ENCODE peak calls at places on chromosomes 4 and X, in seven cellular contexts. D, C, G, J, N, U and O are unnamed samples.

GRCh38 chrX:20393944-20394343 is 127.2 kb upstream of the RPS6KA3 start:
- DNase-seq in U (no peak), G (no peak), C (no peak), D (no peak), J (no peak), N (no peak), O (peak; percentile 40)

GRCh38 chr4:100983426-100983825 is 363.9 kb downstream of the PPP3CA start:
- DNase-seq in C (no peak), D (no peak), J (peak; percentile 40), G (no peak), N (no peak), U (no peak), O (no peak)

GRCh38 chrX:2696698-2697215 is 5.7 kb downstream of the CD99 start:
- DNase-seq in U (no peak), N (no peak), J (peak; percentile 91), C (peak; percentile 67), D (no peak), G (no peak), O (peak; percentile 93)

GRCh38 chrX:49041683-49042529 is 1.3 kb downstream of the TFE3 start:
- DNase-seq in D (no peak), C (no peak), U (no peak), N (no peak), J (peak; percentile 69), G (no peak), O (peak; percentile 52)

GRCh38 chr4:83536649-83537352 is 893 bp downstream of the GPAT3 start:
- DNase-seq in G (no peak), U (no peak), N (no peak), C (no peak), D (no peak), J (peak; percentile 3), O (no peak)

GRCh38 chr4:739569-739968 is 33.9 kb downstream of the PCGF3 start:
- DNase-seq in U (no peak), G (no peak), J (no peak), N (no peak), D (no peak), C (no peak), O (no peak)

GRCh38 chr4:112318239-112319142 is 21.3 kb downstream of the ALPK1 start:
- DNase-seq in J (no peak), G (no peak), U (no peak), C (no peak), N (no peak), D (no peak), O (no peak)

GRCh38 chr4:113958766-113959540 is 20.5 kb downstream of the ARSJ start:
- DNase-seq in D (no peak), J (peak; percentile 96), U (no peak), C (no peak), G (no peak), N (no peak), O (peak; percentile 91)

GRCh38 chrX:30935985-30936384 is 46.9 kb upstream of the TAB3 start:
- DNase-seq in U (no peak), D (peak; percentile 45), G (peak; percentile 31), C (no peak), J (peak; percentile 11), N (peak; percentile 38), O (peak; percentile 24)

GRCh38 chrX:104789784-104790183 is 223.8 kb downstream of the IL1RAPL2 start:
- DNase-seq in D (no peak), J (no peak), C (no peak), G (no peak), N (no peak), U (no peak), O (no peak)

GRCh38 chr4:151744614-151745013 is 16.2 kb downstream of the GATB start:
- DNase-seq in U (no peak), N (no peak), J (peak; percentile 96), D (peak; percentile 8), G (no peak), C (no peak), O (peak; percentile 89)

GRCh38 chrX:119878740-119879139 is 7.1 kb downstream of the NDUFA1 start:
- DNase-seq in D (no peak), N (no peak), U (no peak), J (no peak), C (no peak), G (no peak), O (no peak)

GRCh38 chrX:119880076-119880475 is 8.4 kb downstream of the NDUFA1 start:
- DNase-seq in D (no peak), N (no peak), U (no peak), G (no peak), C (no peak), J (no peak), O (no peak)

GRCh38 chrX:119885554-119886428 is 9.9 kb upstream of the AKAP14 start:
- DNase-seq in N (no peak), J (no peak), D (no peak), C (no peak), G (no peak), U (peak; percentile 9), O (no peak)

GRCh38 chrX:119880552-119881437 is 9.2 kb downstream of the NDUFA1 start:
- DNase-seq in J (peak; percentile 41), G (peak; percentile 46), D (peak; percentile 32), C (no peak), U (no peak), N (no peak), O (peak; percentile 67)
- TF ChIP-seq CTCF in J (peak; percentile 70), G (peak; percentile 65), D (no peak), C (peak; percentile 51), U (peak; percentile 21), N (no peak), O (peak; percentile 73)

DNA sequence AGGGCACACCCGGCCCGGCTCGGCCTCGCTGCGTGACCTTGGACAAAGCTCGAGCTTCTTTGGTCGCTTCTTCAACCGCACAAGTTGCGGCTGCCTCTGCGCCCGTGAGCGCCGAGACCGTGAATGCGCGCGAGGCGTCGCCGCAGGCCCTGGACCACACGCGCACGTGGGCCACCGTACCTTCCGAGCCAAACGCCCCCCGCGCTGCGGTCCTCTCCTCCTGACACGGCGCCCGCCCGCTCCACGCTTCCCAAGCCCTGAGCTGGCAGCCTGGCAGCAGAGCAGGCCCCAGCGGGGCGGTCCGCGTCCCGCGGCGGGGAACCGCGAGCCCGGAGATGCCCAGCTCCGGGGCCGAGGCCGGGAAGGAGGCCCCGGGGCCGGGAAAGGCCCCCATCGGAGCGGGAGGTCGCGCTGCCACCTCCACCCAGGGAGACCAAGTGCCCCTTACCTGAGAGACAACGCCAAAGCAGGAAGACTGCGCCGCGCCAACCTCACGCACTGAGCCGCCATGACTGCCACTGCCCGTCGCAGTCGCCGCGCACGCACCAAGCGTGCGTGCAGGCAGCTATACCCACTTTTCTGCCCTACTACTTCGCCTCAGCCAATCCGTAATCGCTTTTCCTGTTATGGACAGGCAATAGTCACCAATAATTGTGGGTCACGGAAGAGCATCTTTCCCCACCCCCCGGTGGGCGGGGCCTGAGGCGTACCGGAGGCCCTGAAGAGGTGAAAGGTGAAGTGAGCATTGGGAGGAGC is at the start of gene GRPEL1:
- DNase-seq in N (peak; percentile 100), G (peak; percentile 99), U (peak; percentile 100), J (peak; percentile 98), D (peak; percentile 98), C (peak; percentile 100), O (peak; percentile 99)
- TF ChIP-seq CTCF in N (no peak), G (no peak), U (no peak), J (no peak), D (no peak), C (no peak), O (no peak)

GRCh38 chr4:118280501-118281218 is 72.1 kb downstream of the PRSS12 start:
- DNase-seq in U (no peak), C (peak; percentile 53), J (peak; percentile 78), N (peak; percentile 55), D (peak; percentile 58), G (peak; percentile 54), O (peak; percentile 81)
- TF ChIP-seq CTCF in U (peak; percentile 31), C (peak; percentile 54), J (peak; percentile 62), N (no peak), D (no peak), G (peak; percentile 78), O (peak; percentile 56)

GRCh38 chrX:39728852-39729587 is 368.7 kb downstream of the BCOR start:
- DNase-seq in C (no peak), J (no peak), G (no peak), N (no peak), U (no peak), D (no peak), O (no peak)

GRCh38 chrX:39731735-39732134 is 366.0 kb downstream of the BCOR start:
- DNase-seq in N (no peak), U (no peak), J (no peak), C (no peak), G (no peak), D (no peak), O (no peak)

GRCh38 chrX:39731390-39731680 is 366.4 kb downstream of the BCOR start:
- DNase-seq in N (no peak), D (no peak), U (no peak), G (no peak), J (no peak), C (no peak), O (no peak)

GRCh38 chrX:39729834-39730670 is 367.7 kb downstream of the BCOR start:
- DNase-seq in J (peak; percentile 67), G (peak; percentile 75), U (no peak), D (no peak), N (no peak), C (no peak), O (no peak)

DNA sequence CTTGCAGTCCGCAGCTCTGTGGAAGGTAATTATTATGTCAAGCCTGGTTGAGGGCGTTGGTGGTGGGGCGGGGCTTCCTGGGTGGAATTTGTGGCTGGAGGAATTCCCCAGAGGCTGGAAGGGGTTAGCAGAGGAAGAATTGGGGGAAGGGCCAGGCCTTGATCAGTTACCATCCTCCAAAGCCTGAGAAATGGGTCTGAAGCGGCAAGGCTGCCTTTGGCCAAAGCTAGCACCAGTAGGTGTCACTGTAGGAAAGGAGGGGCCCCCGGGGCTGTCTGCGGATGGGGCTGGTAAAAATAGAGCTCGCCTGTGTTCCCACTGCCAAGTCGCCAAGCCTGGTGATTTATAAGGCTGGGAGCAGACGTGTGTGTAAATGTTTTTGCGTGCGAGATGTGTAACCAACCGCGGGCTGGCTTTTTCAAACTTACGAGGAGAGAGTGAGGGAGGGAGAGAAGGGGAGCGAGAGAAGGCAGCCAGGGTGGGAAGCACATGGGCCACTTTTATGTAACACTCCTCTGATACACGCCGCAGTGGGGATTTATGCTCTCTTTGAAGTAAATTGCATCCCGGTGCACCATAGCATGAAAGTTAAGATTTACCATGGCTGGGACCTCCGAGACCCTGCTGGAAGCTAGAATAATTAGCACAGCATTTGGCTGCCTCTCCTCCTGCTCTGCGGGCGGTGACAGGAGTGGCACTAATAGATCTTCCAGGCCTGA is 366.9 kb downstream of the BCOR start:
- DNase-seq in G (peak; percentile 92), J (peak; percentile 91), D (peak; percentile 68), N (peak; percentile 69), U (peak; percentile 94), C (peak; percentile 71), O (peak; percentile 83)
- TF ChIP-seq CTCF in G (peak; percentile 66), J (peak; percentile 59), D (peak; percentile 31), N (no peak), U (peak; percentile 21), C (peak; percentile 52), O (peak; percentile 54)

GRCh38 chr4:64598068-64598467 is 188.8 kb upstream of the TECRL start:
- DNase-seq in C (no peak), G (no peak), J (peak; percentile 3), U (no peak), N (no peak), D (no peak), O (no peak)
- TF ChIP-seq CTCF in C (no peak), G (no peak), J (no peak), U (no peak), N (no peak), D (no peak), O (no peak)